ENCODE peak calls at places on chromosomes 3 and 15, in five cellular contexts. R is fibroblast of lung, K is endothelial cell of umbilical vein, X is SK-N-SH, Y is neuronal stem cell. Z is an unnamed sample. For H3K4me1, the result is how much of the 10 kb centered on the place peaks cover.

GRCh38 chr15:82545002-82545401 is 4.7 kb upstream of the RPS17 start:
- DNase-seq in R (no peak), K (no peak), X (no peak), Y (no peak), Z (no peak)

GRCh38 chr3:30453364-30454039 is 152.9 kb upstream of the TGFBR2 start:
- DNase-seq in R (peak), K (no peak), X (no peak), Y (no peak), Z (no peak)

GRCh38 chr3:194140520-194141414 is 4.8 kb downstream of the HES1 start:
- DNase-seq in R (no peak), K (peak), X (peak), Y (peak), Z (peak)

GRCh38 chr3:1195922-1196321 is 103.1 kb downstream of the CNTN6 start:
- DNase-seq in R (peak), K (no peak), X (no peak), Y (no peak), Z (peak)

GRCh38 chr15:52936489-52936888 is 146.4 kb upstream of the ONECUT1 start:
- DNase-seq in R (no peak), K (no peak), X (no peak), Y (no peak), Z (no peak)

GRCh38 chr3:66390013-66390412 is 110.8 kb downstream of the LRIG1 start:
- DNase-seq in R (no peak), K (no peak), X (no peak), Y (no peak), Z (no peak)

GRCh38 chr3:52092891-52093290 is 36.5 kb upstream of the DUSP7 start:
- DNase-seq in R (no peak), K (no peak), X (no peak), Y (no peak), Z (no peak)

GRCh38 chr3:10550705-10551104 is 45.3 kb upstream of the ATP2B2 start:
- DNase-seq in R (no peak), K (no peak), X (no peak), Y (no peak), Z (no peak)

GRCh38 chr15:41881550-41881924 is 12.3 kb downstream of the SPTBN5 start:
- DNase-seq in R (no peak), K (no peak), X (no peak), Y (no peak), Z (peak)

GRCh38 chr3:162087361-162087760 is 590.8 kb downstream of the OTOL1 start:
- DNase-seq in R (no peak), K (no peak), X (no peak), Y (no peak), Z (no peak)

GRCh38 chr3:127975153-127975552 is 60.1 kb downstream of the KBTBD12 start:
- DNase-seq in R (no peak), K (no peak), X (no peak), Y (no peak), Z (no peak)

GRCh38 chr3:149970716-149971402 is at the start of gene PFN2:
- DNase-seq in R (peak), K (peak), X (peak), Y (peak), Z (peak)

GRCh38 chr15:65101418-65101890 is 13.5 kb downstream of the UBAP1L start:
- DNase-seq in R (peak), K (peak), X (peak), Y (peak), Z (peak)
- H3K4me1 ChIP-seq in R (under half), K (under half), X (under half), Y (under half), Z (under half)

GRCh38 chr3:186722457-186722856 is 5.3 kb downstream of the KNG1 start:
- DNase-seq in R (peak), K (no peak), X (peak), Y (no peak), Z (peak)

GRCh38 chr3:186717039-186717457 is at the start of gene KNG1:
- DNase-seq in R (no peak), K (peak), X (no peak), Y (no peak), Z (no peak)

GRCh38 chr3:186724911-186725310 is 7.8 kb downstream of the KNG1 start:
- DNase-seq in R (no peak), K (no peak), X (no peak), Y (no peak), Z (no peak)

GRCh38 chr3:186719945-186720739 is 3.0 kb downstream of the KNG1 start:
- DNase-seq in R (no peak), K (no peak), X (peak), Y (no peak), Z (no peak)
- H3K9ac ChIP-seq in R (no peak), K (no peak), X (no peak), Y (no peak), Z (no peak)

DNA sequence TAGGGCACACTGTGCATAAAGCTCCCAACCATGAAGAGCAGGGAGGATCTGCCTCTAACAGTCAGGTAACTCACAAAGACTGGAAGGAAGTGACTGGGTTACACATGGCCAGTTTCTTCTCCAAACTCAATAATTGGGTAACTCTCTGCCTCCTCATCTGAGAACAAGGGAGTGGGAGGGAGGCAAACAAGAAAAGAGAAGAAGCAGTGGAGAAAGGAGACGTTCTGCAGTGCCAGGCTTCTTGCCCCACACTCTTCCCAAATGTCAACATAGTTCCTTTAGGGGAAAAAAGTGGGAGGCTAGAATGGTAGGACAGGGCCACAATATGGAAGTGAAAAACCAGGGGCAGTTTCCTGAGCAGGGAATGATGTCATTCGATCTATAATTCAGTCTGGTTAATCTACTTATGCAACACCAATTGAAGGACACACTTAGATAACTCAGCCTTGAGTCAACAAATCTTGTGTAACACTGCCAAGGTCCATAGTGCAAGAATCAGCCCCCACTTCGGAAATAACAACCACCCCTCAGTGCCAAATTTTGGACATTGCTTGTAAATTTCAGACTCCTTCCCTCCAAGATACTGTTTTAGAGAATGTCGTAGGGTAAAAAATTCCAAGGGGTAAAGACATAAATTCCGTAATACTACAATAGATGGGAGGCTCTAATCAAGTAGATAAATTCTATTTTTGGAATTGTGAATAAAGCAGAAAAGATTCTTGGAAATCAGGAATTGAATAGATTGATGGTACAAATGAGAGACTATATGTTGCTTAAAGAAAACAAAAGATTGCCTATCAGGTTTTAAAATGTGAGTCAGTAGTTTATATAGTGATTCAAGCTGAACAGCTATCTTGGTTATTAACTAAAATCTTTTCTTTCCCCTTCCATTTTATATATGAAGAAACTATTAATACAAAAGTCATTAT is 143.1 kb downstream of the LPP start:
- DNase-seq in R (peak), K (peak), X (no peak), Y (no peak), Z (peak)
- H3K4me1 ChIP-seq in R (under half), K (under half), X (under half), Y (under half), Z (half or more)

DNA sequence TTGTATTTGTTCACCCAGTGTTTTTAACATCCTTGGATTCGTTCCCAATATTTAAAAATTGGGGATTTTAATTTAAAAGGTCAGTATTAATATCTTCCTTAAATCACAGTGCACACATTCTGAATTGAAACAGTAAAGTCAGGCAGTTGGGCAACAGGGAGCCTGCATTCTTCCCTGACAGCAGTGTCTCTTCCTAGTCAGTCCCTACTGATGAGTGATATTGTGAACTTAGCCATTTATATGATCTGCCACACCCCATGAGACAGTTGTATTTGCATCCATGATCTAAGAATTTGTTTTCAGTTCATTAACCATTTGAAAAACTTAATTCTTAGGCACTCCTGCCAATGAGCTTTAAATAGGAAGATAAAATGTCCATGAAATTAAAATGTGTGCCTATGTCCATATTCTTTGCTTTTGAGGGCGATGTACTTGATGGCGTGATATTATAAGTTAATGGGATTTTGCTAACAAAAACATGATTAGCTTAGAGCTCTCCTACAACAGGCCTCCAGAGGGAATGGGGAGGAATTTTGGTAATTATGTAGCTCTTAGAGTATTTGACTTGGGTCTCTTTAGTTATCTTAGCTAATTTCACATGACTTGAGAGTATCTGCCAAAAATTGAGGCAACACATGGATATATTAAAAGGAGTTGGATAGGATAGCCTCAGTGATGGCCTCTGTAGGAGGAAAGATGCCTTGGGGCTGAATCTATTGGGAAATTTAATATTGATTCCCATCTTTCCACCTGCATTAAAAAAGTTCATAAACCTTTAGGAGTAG is 219.3 kb downstream of the PTPRG start:
- DNase-seq in R (no peak), K (no peak), X (no peak), Y (no peak), Z (peak)
- H3K9ac ChIP-seq in R (no peak), K (no peak), X (no peak), Y (no peak), Z (no peak)

GRCh38 chr3:129556358-129556695 is 13.4 kb downstream of the H1-8 start:
- DNase-seq in R (no peak), K (no peak), X (no peak), Y (no peak), Z (no peak)
- H3K4me1 ChIP-seq in R (under half), K (under half), X (half or more), Y (under half), Z (under half)

GRCh38 chr3:182740710-182741109 is 52.6 kb upstream of the ATP11B start:
- DNase-seq in R (no peak), K (no peak), X (no peak), Y (no peak), Z (no peak)
- H3K9ac ChIP-seq in R (no peak), K (no peak), X (no peak), Y (no peak), Z (no peak)

GRCh38 chr3:4505688-4506558 is 12.8 kb downstream of the ITPR1 start:
- DNase-seq in R (no peak), K (no peak), X (no peak), Y (no peak), Z (no peak)

GRCh38 chr3:4507010-4507596 is 14.0 kb downstream of the ITPR1 start:
- DNase-seq in R (peak), K (no peak), X (no peak), Y (no peak), Z (peak)

GRCh38 chr3:4508048-4508981 is 15.2 kb downstream of the ITPR1 start:
- DNase-seq in R (no peak), K (no peak), X (no peak), Y (no peak), Z (no peak)

GRCh38 chr3:4504340-4505261 is 11.5 kb downstream of the ITPR1 start:
- DNase-seq in R (peak), K (no peak), X (peak), Y (no peak), Z (peak)

GRCh38 chr3:4506559-4507009 is 13.4 kb downstream of the ITPR1 start:
- DNase-seq in R (no peak), K (no peak), X (no peak), Y (no peak), Z (no peak)
- H3K4me1 ChIP-seq in R (under half), K (under half), X (half or more), Y (under half), Z (under half)